ENCODE peak calls at places on chromosomes 6 and 20, in ten cellular contexts. V, Y, U, I, L, H, F, G, A and O are unnamed samples.

GRCh38 chr6:15357832-15358231 is 112.0 kb downstream of the JARID2 start:
- DNase-seq in V (no peak), Y (no peak), U (no peak), I (no peak), L (no peak), H (no peak), F (no peak), G (no peak), A (no peak), O (no peak)

GRCh38 chr20:41643504-41643938 is 25.3 kb upstream of the CHD6 start:
- DNase-seq in V (peak), Y (no peak), U (peak), I (no peak), L (no peak), H (peak), F (no peak), G (no peak), A (peak), O (no peak)

GRCh38 chr20:48584391-48585249 is 243.2 kb downstream of the PREX1 start:
- DNase-seq in V (peak), Y (no peak), U (no peak), I (no peak), L (no peak), H (no peak), F (no peak), G (no peak), A (no peak), O (no peak)

GRCh38 chr6:130632897-130633296 is 194.3 kb upstream of the SMLR1 start:
- DNase-seq in V (no peak), Y (no peak), U (no peak), I (no peak), L (no peak), H (no peak), F (no peak), G (no peak), A (no peak), O (no peak)

GRCh38 chr20:45538209-45538798 is 978 bp downstream of the WFDC6 start:
- DNase-seq in V (no peak), Y (no peak), U (no peak), I (no peak), L (no peak), H (no peak), F (no peak), G (no peak), A (no peak), O (no peak)

GRCh38 chr6:113083947-113084346 is 736.8 kb downstream of the RFPL4B start:
- DNase-seq in V (no peak), Y (no peak), U (no peak), I (no peak), L (no peak), H (no peak), F (no peak), G (no peak), A (no peak), O (no peak)

GRCh38 chr20:60467078-60467477 is 508.9 kb downstream of the CDH26 start:
- DNase-seq in V (no peak), Y (no peak), U (no peak), I (no peak), L (no peak), H (no peak), F (no peak), G (no peak), A (no peak), O (no peak)

GRCh38 chr6:152625213-152625612 is 11.9 kb downstream of the SYNE1 start:
- DNase-seq in V (peak), Y (no peak), U (no peak), I (peak), L (no peak), H (no peak), F (no peak), G (no peak), A (no peak), O (no peak)

GRCh38 chr20:61765081-61765870 is 300.4 kb downstream of the TAF4 start:
- DNase-seq in V (no peak), Y (no peak), U (no peak), I (no peak), L (no peak), H (no peak), F (no peak), G (no peak), A (no peak), O (no peak)